ENCODE peak calls at places on chromosomes 3 and 15, in ten cellular contexts. E is heart left ventricle; Z is neural progenitor cell; D is effector memory CD4-positive, alpha-beta T cell; O is HepG2; T is aorta; S is K562; N is upper lobe of right lung; Y is cardiac muscle cell; Q is GM23248. P is an unnamed sample.

GRCh38 chr3:139655880-139656279 is 21.9 kb downstream of the NMNAT3 start:
- DNase-seq in E (no peak), Z (no peak), D (no peak), O (peak; percentile 6), T (no peak), S (no peak), N (no peak), Y (peak; percentile 29), Q (peak; percentile 28), P (no peak)

GRCh38 chr3:1531981-1532380 is 439.2 kb downstream of the CNTN6 start:
- DNase-seq in E (no peak), Z (no peak), D (no peak), O (no peak), T (no peak), S (no peak), N (no peak), Y (no peak), Q (no peak), P (no peak)

GRCh38 chr3:111595239-111595638 is at the start of gene ZBED2:
- DNase-seq in E (no peak), Z (no peak), D (no peak), O (no peak), T (no peak), S (no peak), N (no peak), Y (no peak), Q (no peak), P (no peak)

GRCh38 chr15:97566957-97567356 is 393.5 kb upstream of the ARRDC4 start:
- DNase-seq in E (no peak), Z (no peak), D (no peak), O (no peak), T (no peak), S (no peak), N (no peak), Y (peak; percentile 0), Q (no peak), P (no peak)

GRCh38 chr3:194323785-194324735 is 27.1 kb downstream of the CPN2 start:
- DNase-seq in E (peak; percentile 91), Z (peak; percentile 40), D (no peak), O (peak; percentile 59), T (no peak), S (peak; percentile 93), N (no peak), Y (peak; percentile 71), Q (peak; percentile 81), P (peak; percentile 42)

GRCh38 chr3:120772081-120772480 is 29.5 kb downstream of the GTF2E1 start:
- DNase-seq in E (no peak), Z (no peak), D (no peak), O (no peak), T (no peak), S (no peak), N (no peak), Y (no peak), Q (no peak), P (no peak)

GRCh38 chr15:101013769-101014223 is 94.6 kb downstream of the LRRK1 start:
- DNase-seq in E (no peak), Z (no peak), D (no peak), O (no peak), T (no peak), S (no peak), N (no peak), Y (no peak), Q (no peak), P (no peak)

GRCh38 chr3:69320867-69321266 is 65.0 kb downstream of the FRMD4B start:
- DNase-seq in E (no peak), Z (no peak), D (no peak), O (no peak), T (no peak), S (no peak), N (no peak), Y (peak; percentile 61), Q (no peak), P (no peak)

GRCh38 chr3:134059680-134060560 is 30.2 kb upstream of the SLCO2A1 start:
- DNase-seq in E (no peak), Z (no peak), D (no peak), O (peak; percentile 74), T (no peak), S (no peak), N (no peak), Y (no peak), Q (peak; percentile 22), P (no peak)

DNA sequence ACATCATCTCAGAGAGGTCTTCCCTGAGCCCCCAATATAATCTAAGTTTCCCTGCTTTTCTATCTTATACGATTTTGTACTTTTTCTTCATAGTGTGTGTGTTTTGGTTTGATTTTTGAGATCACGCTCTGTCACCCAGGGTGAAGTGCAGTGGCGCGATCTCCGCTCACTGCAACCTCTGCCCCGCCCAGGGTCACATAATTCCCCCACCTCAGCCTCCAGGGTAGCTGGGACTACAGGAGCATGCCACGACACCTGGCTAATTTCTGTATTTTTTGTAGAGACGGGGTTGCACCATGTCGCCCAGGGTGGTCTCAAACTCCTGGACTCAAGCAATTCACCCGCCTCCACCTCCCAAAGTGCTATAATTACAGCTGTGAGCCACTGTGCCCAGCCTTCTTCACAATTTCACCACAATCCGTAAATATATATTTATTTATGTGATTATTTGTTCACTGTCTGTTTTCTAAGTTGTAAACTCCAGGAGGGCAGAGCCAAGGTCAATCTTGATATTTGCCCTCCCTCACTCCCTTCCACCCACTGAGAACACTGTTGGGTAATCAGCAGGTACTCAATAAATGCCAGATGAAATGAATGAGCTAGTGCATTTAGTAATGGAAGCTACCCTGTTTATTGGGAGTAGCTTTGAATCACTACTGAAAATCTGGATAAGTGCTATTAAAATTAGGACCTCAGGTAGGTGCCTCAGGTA is 547 bp upstream of the KNSTRN start:
- DNase-seq in E (no peak), Z (no peak), D (no peak), O (no peak), T (no peak), S (no peak), N (no peak), Y (no peak), Q (no peak), P (no peak)
- H3K4me3 ChIP-seq in E (no peak overlapping the region), Z (no peak overlapping the region), D (no peak overlapping the region), O (peak overlapping the region; percentile 79), T (no peak overlapping the region), S (no peak overlapping the region), N (peak overlapping the region; percentile 94), Y (no peak overlapping the region), Q (no peak overlapping the region), P (no peak overlapping the region)

DNA sequence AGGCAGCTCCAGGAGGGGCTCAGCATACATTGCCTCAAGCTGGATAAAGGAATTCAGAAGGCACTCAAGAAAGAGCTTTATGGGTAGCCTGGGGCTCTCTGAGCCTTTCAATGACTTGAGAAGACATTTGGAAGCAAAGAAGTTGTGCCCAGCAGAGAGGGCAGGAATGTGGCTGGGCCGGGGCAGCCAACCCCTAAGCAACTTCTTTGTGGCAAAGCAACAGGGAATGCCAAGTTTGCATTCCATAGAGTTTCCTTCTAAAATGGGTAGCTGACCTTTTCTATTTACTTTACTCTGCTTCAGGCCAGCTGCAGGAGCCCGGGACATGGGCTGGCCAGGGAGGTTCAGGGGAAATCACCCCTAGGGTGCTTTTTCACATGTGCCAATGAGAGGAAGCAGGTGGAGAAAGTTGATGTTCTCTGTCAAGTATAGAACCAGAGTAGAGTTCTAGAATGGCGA is 45.6 kb downstream of the CCDC12 start:
- DNase-seq in E (no peak), Z (no peak), D (no peak), O (no peak), T (peak; percentile 77), S (no peak), N (peak; percentile 71), Y (no peak), Q (no peak), P (no peak)
- H3K36me3 ChIP-seq in E (no peaks in the 10 kb centered on the region), Z (no peaks in the 10 kb centered on the region), D (peaks cover 5% of the 10 kb centered on the region), O (peaks cover 15% of the 10 kb centered on the region), T (no peaks in the 10 kb centered on the region), S (peaks cover 76% of the 10 kb centered on the region), N (peaks cover 9% of the 10 kb centered on the region), Y (no peaks in the 10 kb centered on the region), Q (peaks cover 5% of the 10 kb centered on the region), P (no peaks in the 10 kb centered on the region)

GRCh38 chr3:129605593-129606521 is 619 bp downstream of the PLXND1 start:
- DNase-seq in E (peak; percentile 85), Z (peak; percentile 54), D (no peak), O (no peak), T (peak; percentile 89), S (peak; percentile 64), N (peak; percentile 82), Y (peak; percentile 60), Q (peak; percentile 85), P (no peak)
- H3K4me1 ChIP-seq in E (peaks cover 18% of the 10 kb centered on the region), Z (peaks cover 20% of the 10 kb centered on the region), D (peaks cover 14% of the 10 kb centered on the region), O (peaks cover 74% of the 10 kb centered on the region), T (no peaks in the 10 kb centered on the region), S (peaks cover 30% of the 10 kb centered on the region), N (peaks cover 68% of the 10 kb centered on the region), Y (peaks cover 16% of the 10 kb centered on the region), Q (peaks cover 32% of the 10 kb centered on the region), P (peaks cover 6% of the 10 kb centered on the region)

DNA sequence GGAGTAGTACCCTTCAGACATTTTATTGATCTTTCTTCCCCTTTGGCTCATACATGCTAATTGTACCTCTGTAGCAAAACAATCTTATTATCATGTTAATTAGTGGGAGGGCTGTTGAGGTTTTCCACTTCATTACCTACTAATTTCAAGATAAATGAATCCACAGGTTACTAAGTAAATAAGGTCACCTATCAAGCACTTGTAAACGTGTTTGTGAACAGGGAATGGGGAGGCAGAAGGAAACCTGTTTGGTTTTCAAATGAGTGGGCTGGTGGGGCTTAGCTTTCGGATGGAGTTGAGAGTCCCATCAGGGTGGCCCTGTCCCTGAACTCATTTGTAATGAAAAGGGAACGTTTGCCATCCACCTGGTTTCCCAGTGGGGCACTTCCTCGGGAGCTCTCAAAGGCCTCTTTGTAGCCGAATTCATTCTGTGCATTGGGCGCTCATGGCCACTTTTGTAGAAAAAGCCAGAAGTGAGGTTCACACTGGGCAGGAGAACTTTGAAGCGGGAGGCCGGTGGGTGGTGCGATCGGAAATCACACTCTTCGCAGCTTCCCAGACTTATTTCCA is 419.8 kb upstream of the NR2F2 start:
- DNase-seq in E (no peak), Z (peak; percentile 53), D (no peak), O (no peak), T (no peak), S (no peak), N (no peak), Y (no peak), Q (no peak), P (no peak)
- H3K4me3 ChIP-seq in E (no peak overlapping the region), Z (peak overlapping the region; percentile 19), D (no peak overlapping the region), O (no peak overlapping the region), T (no peak overlapping the region), S (no peak overlapping the region), N (no peak overlapping the region), Y (no peak overlapping the region), Q (no peak overlapping the region), P (no peak overlapping the region)

GRCh38 chr15:70060214-70061085 is 37.3 kb downstream of the TLE3 start:
- DNase-seq in E (no peak), Z (no peak), D (no peak), O (no peak), T (no peak), S (no peak), N (no peak), Y (no peak), Q (no peak), P (no peak)
- H3K36me3 ChIP-seq in E (peaks cover 7% of the 10 kb centered on the region), Z (no peaks in the 10 kb centered on the region), D (peaks cover 96% of the 10 kb centered on the region), O (peaks cover 53% of the 10 kb centered on the region), T (no peaks in the 10 kb centered on the region), S (peaks cover 97% of the 10 kb centered on the region), N (peaks cover 96% of the 10 kb centered on the region), Y (peaks cover 15% of the 10 kb centered on the region), Q (peaks cover 26% of the 10 kb centered on the region), P (peaks cover 26% of the 10 kb centered on the region)